ENCODE peak calls at places on chromosomes 5 and 9, in five cellular contexts. P, O, L, A and I are unnamed samples.

GRCh38 chr5:93342563-93343061 is 238.4 kb downstream of the NR2F1-AS1 start:
- DNase-seq in P (no peak), A (no peak), L (no peak), O (no peak), I (no peak)

GRCh38 chr5:91223886-91224285 is 159.2 kb downstream of the ARRDC3 start:
- DNase-seq in O (no peak), L (no peak), A (peak; percentile 42), P (no peak), I (no peak)

GRCh38 chr9:2461886-2462285 is 159.7 kb upstream of the VLDLR start:
- DNase-seq in L (no peak), P (peak; percentile 24), O (no peak), A (peak; percentile 17), I (no peak)

GRCh38 chr9:127360829-127361228 is 36.1 kb upstream of the SLC2A8 start:
- DNase-seq in P (no peak), A (peak; percentile 54), L (no peak), O (peak; percentile 50), I (peak; percentile 33)

GRCh38 chr9:14315754-14316573 is 2.0 kb upstream of the NFIB start:
- DNase-seq in A (no peak), P (no peak), O (peak; percentile 20), L (no peak), I (peak; percentile 49)

GRCh38 chr5:110916373-110917049 is 155.0 kb upstream of the TSLP start:
- DNase-seq in P (no peak), O (peak; percentile 86), A (peak; percentile 92), L (peak; percentile 28), I (no peak)

GRCh38 chr9:106958955-106959657 is 96.1 kb downstream of the ZNF462 start:
- DNase-seq in O (peak; percentile 58), L (no peak), A (peak; percentile 38), P (no peak), I (no peak)

GRCh38 chr9:87786876-87787275 is 61.0 kb downstream of the CTSL start:
- DNase-seq in A (no peak), O (no peak), P (no peak), L (no peak), I (no peak)

GRCh38 chr5:73939535-73939934 is 313.5 kb downstream of the ARHGEF28 start:
- DNase-seq in P (no peak), A (peak; percentile 31), L (no peak), O (no peak), I (no peak)

GRCh38 chr9:134192951-134193731 is 28.8 kb upstream of the RNU6ATAC start:
- DNase-seq in P (no peak), A (no peak), O (no peak), L (no peak), I (peak; percentile 3)

GRCh38 chr5:150342583-150342982 is 14.9 kb upstream of the TCOF1 start:
- DNase-seq in P (no peak), L (no peak), A (no peak), O (no peak), I (no peak)

GRCh38 chr5:141951341-141951781 is 6.6 kb downstream of the PCDH12 start:
- DNase-seq in A (no peak), L (no peak), O (no peak), P (no peak), I (peak; percentile 66)

GRCh38 chr5:136016945-136017530 is 11.8 kb upstream of the TGFBI start:
- DNase-seq in O (peak; percentile 94), P (no peak), L (peak; percentile 80), A (peak; percentile 93), I (peak; percentile 76)

GRCh38 chr9:137016436-137016835 is 11.6 kb downstream of the ABCA2 start:
- DNase-seq in L (no peak), O (no peak), A (no peak), P (no peak), I (no peak)

GRCh38 chr5:166710275-166710674 is 1581.2 kb upstream of the WWC1 start:
- DNase-seq in L (no peak), A (no peak), O (peak; percentile 40), P (no peak), I (no peak)

GRCh38 chr5:56490971-56491468 is 257.9 kb upstream of the ANKRD55 start:
- DNase-seq in L (no peak), A (no peak), O (peak; percentile 98), P (no peak), I (no peak)

GRCh38 chr5:149320791-149321330 is 24.4 kb upstream of the GRPEL2 start:
- DNase-seq in A (peak; percentile 98), O (peak; percentile 88), P (peak; percentile 60), L (peak; percentile 75), I (peak; percentile 95)

GRCh38 chr9:129227843-129228189 is 49.8 kb upstream of the IER5L start:
- DNase-seq in O (no peak), P (no peak), L (no peak), A (no peak), I (no peak)

GRCh38 chr5:26942481-26942880 is 95.9 kb downstream of the CDH9 start:
- DNase-seq in L (peak; percentile 26), P (no peak), O (peak; percentile 86), A (no peak), I (no peak)

GRCh38 chr5:172447646-172448365 is 6.5 kb downstream of the SH3PXD2B start:
- DNase-seq in A (no peak), P (no peak), O (no peak), L (no peak), I (no peak)

GRCh38 chr5:98722188-98722587 is 51.3 kb upstream of the RGMB start:
- DNase-seq in O (no peak), L (no peak), P (no peak), A (peak; percentile 32), I (no peak)